ENCODE peak calls at places on chromosomes 12 and 14, in four cellular contexts. A is activated T-helper 1 cell treated with anti-CD3 and anti-CD28 coated beads, Interleukin-12 subunit alpha, Interleukin-12 subunit beta, Interleukin-2, Interleukin-4 antibody, amounts not matched to agents 30 ng/mL and 10 ng/mL and 1 ng/mL, durations not matched to agents 14 hours and 24 hours and 36 hours; Y is Caki2; X is stimulated activated CD4-positive, alpha-beta T cell treated with anti-CD3 and anti-CD28 coated beads, Interleukin-15, amount 100 ng/mL, for 24 hours. I is an unnamed sample.
A peak's percentile ranks its signal among the peaks of the same experiment; 100 is the strongest.

GRCh38 chr12:103499571-103499970 is 3.8 kb upstream of the C12orf42 start:
- DNase-seq in A (no peak), Y (no peak), X (no peak), I (no peak)

GRCh38 chr12:11731455-11731854 is 82.0 kb downstream of the ETV6 start:
- DNase-seq in A (no peak), Y (no peak), X (no peak), I (peak; percentile 21)

GRCh38 chr12:91138337-91138905 is 27.1 kb upstream of the LUM start:
- DNase-seq in A (no peak), Y (no peak), X (no peak), I (no peak)

GRCh38 chr12:22856120-22856699 is 231.2 kb downstream of the ETNK1 start:
- DNase-seq in A (no peak), Y (peak; percentile 10), X (no peak), I (no peak)

GRCh38 chr12:75635606-75636444 is 124.4 kb upstream of the KRR1 start:
- DNase-seq in A (no peak), Y (peak; percentile 66), X (peak; percentile 30), I (no peak)

GRCh38 chr12:92134638-92135274 is 10.9 kb downstream of the BTG1 start:
- DNase-seq in A (no peak), Y (no peak), X (no peak), I (no peak)

GRCh38 chr12:12265571-12266388 is 1.1 kb downstream of the LRP6 start:
- DNase-seq in A (no peak), Y (peak; percentile 35), X (peak; percentile 8), I (peak; percentile 8)

GRCh38 chr12:51971679-51972423 is 20.4 kb downstream of the ACVR1B start:
- DNase-seq in A (no peak), Y (peak; percentile 87), X (no peak), I (no peak)

GRCh38 chr14:50775357-50775756 is 55.6 kb downstream of the NIN start:
- DNase-seq in A (no peak), Y (peak; percentile 65), X (no peak), I (no peak)